ENCODE peak calls at places on chromosomes 12 and 14, in ten cellular contexts. One of them, this sample, is unnamed.

GRCh38 chr12:19529933-19530630 is 90.8 kb downstream of the AEBP2 start:
- DNase-seq in nephron progenitor cell: no peak
- DNase-seq in fibroblast of the conjunctiva: no peak
- DNase-seq in HTR-8/SVneo: peak; percentile 30
- DNase-seq in WTC11: no peak
- DNase-seq in endothelial cell of umbilical vein: peak; percentile 82
- DNase-seq in naive thymus-derived CD8-positive, alpha-beta T cell: no peak
- DNase-seq in MM.1S: no peak
- DNase-seq in GM18507: no peak
- DNase-seq in activated B cell treated with CpG ODN at 0.5 μM for 24 hours: no peak
- DNase-seq in this sample: no peak

GRCh38 chr14:105838107-105838506 is 311.7 kb downstream of the TMEM121 start:
- DNase-seq in nephron progenitor cell: no peak
- DNase-seq in fibroblast of the conjunctiva: no peak
- DNase-seq in HTR-8/SVneo: no peak
- DNase-seq in WTC11: no peak
- DNase-seq in endothelial cell of umbilical vein: no peak
- DNase-seq in naive thymus-derived CD8-positive, alpha-beta T cell: no peak
- DNase-seq in MM.1S: no peak
- DNase-seq in GM18507: no peak
- DNase-seq in activated B cell treated with CpG ODN at 0.5 μM for 24 hours: no peak
- DNase-seq in this sample: no peak

GRCh38 chr12:26434299-26434915 is 239.0 kb downstream of the SSPN start:
- DNase-seq in nephron progenitor cell: peak; percentile 20
- DNase-seq in fibroblast of the conjunctiva: peak; percentile 59
- DNase-seq in HTR-8/SVneo: peak; percentile 64
- DNase-seq in WTC11: peak; percentile 36
- DNase-seq in endothelial cell of umbilical vein: peak; percentile 69
- DNase-seq in naive thymus-derived CD8-positive, alpha-beta T cell: no peak
- DNase-seq in MM.1S: peak; percentile 11
- DNase-seq in GM18507: no peak
- DNase-seq in activated B cell treated with CpG ODN at 0.5 μM for 24 hours: no peak
- DNase-seq in this sample: peak; percentile 15

GRCh38 chr12:104999347-104999685 is 13.2 kb downstream of the NOPCHAP1 start:
- DNase-seq in nephron progenitor cell: no peak
- DNase-seq in fibroblast of the conjunctiva: no peak
- DNase-seq in HTR-8/SVneo: no peak
- DNase-seq in WTC11: no peak
- DNase-seq in endothelial cell of umbilical vein: no peak
- DNase-seq in naive thymus-derived CD8-positive, alpha-beta T cell: no peak
- DNase-seq in MM.1S: no peak
- DNase-seq in GM18507: no peak
- DNase-seq in activated B cell treated with CpG ODN at 0.5 μM for 24 hours: no peak
- DNase-seq in this sample: no peak

GRCh38 chr14:97177016-97177415 is 379.8 kb downstream of the VRK1 start:
- DNase-seq in nephron progenitor cell: no peak
- DNase-seq in fibroblast of the conjunctiva: no peak
- DNase-seq in HTR-8/SVneo: peak; percentile 11
- DNase-seq in WTC11: no peak
- DNase-seq in endothelial cell of umbilical vein: no peak
- DNase-seq in naive thymus-derived CD8-positive, alpha-beta T cell: peak; percentile 48
- DNase-seq in MM.1S: peak; percentile 36
- DNase-seq in GM18507: no peak
- DNase-seq in activated B cell treated with CpG ODN at 0.5 μM for 24 hours: no peak
- DNase-seq in this sample: no peak

GRCh38 chr12:46508651-46509050 is 136.1 kb upstream of the SLC38A2 start:
- DNase-seq in nephron progenitor cell: no peak
- DNase-seq in fibroblast of the conjunctiva: no peak
- DNase-seq in HTR-8/SVneo: no peak
- DNase-seq in WTC11: no peak
- DNase-seq in endothelial cell of umbilical vein: no peak
- DNase-seq in naive thymus-derived CD8-positive, alpha-beta T cell: no peak
- DNase-seq in MM.1S: no peak
- DNase-seq in GM18507: no peak
- DNase-seq in activated B cell treated with CpG ODN at 0.5 μM for 24 hours: no peak
- DNase-seq in this sample: no peak

GRCh38 chr14:100589760-100590469 is 2.7 kb upstream of the BEGAIN start:
- DNase-seq in nephron progenitor cell: no peak
- DNase-seq in fibroblast of the conjunctiva: no peak
- DNase-seq in HTR-8/SVneo: no peak
- DNase-seq in WTC11: no peak
- DNase-seq in endothelial cell of umbilical vein: no peak
- DNase-seq in naive thymus-derived CD8-positive, alpha-beta T cell: no peak
- DNase-seq in MM.1S: no peak
- DNase-seq in GM18507: no peak
- DNase-seq in activated B cell treated with CpG ODN at 0.5 μM for 24 hours: no peak
- DNase-seq in this sample: no peak

GRCh38 chr12:82595946-82596345 is 90.8 kb upstream of the TMTC2 start:
- DNase-seq in nephron progenitor cell: no peak
- DNase-seq in fibroblast of the conjunctiva: no peak
- DNase-seq in HTR-8/SVneo: no peak
- DNase-seq in WTC11: no peak
- DNase-seq in endothelial cell of umbilical vein: no peak
- DNase-seq in naive thymus-derived CD8-positive, alpha-beta T cell: no peak
- DNase-seq in MM.1S: no peak
- DNase-seq in GM18507: no peak
- DNase-seq in activated B cell treated with CpG ODN at 0.5 μM for 24 hours: no peak
- DNase-seq in this sample: no peak

GRCh38 chr14:52314521-52315354 is 626 bp downstream of the PTGER2 start:
- DNase-seq in nephron progenitor cell: peak; percentile 50
- DNase-seq in fibroblast of the conjunctiva: no peak
- DNase-seq in HTR-8/SVneo: peak; percentile 50
- DNase-seq in WTC11: peak; percentile 48
- DNase-seq in endothelial cell of umbilical vein: peak; percentile 6
- DNase-seq in naive thymus-derived CD8-positive, alpha-beta T cell: peak; percentile 41
- DNase-seq in MM.1S: no peak
- DNase-seq in GM18507: no peak
- DNase-seq in activated B cell treated with CpG ODN at 0.5 μM for 24 hours: peak; percentile 31
- DNase-seq in this sample: peak; percentile 18

GRCh38 chr14:59159169-59159568 is 29.3 kb upstream of the DAAM1 start:
- DNase-seq in nephron progenitor cell: no peak
- DNase-seq in fibroblast of the conjunctiva: no peak
- DNase-seq in HTR-8/SVneo: peak; percentile 37
- DNase-seq in WTC11: no peak
- DNase-seq in endothelial cell of umbilical vein: no peak
- DNase-seq in naive thymus-derived CD8-positive, alpha-beta T cell: no peak
- DNase-seq in MM.1S: no peak
- DNase-seq in GM18507: no peak
- DNase-seq in activated B cell treated with CpG ODN at 0.5 μM for 24 hours: no peak
- DNase-seq in this sample: no peak

GRCh38 chr12:2291182-2291832 is 238.5 kb downstream of the CACNA1C start:
- DNase-seq in nephron progenitor cell: peak; percentile 47
- DNase-seq in fibroblast of the conjunctiva: no peak
- DNase-seq in HTR-8/SVneo: peak; percentile 77
- DNase-seq in WTC11: peak; percentile 64
- DNase-seq in endothelial cell of umbilical vein: peak; percentile 46
- DNase-seq in naive thymus-derived CD8-positive, alpha-beta T cell: peak; percentile 38
- DNase-seq in MM.1S: peak; percentile 35
- DNase-seq in GM18507: peak; percentile 55
- DNase-seq in activated B cell treated with CpG ODN at 0.5 μM for 24 hours: no peak
- DNase-seq in this sample: peak; percentile 12